ENCODE peak calls at places on chromosomes 1 and 21, in five cellular contexts. H is mucosa of descending colon; G is fibroblast of lung; K is substantia nigra; M is activated CD4-positive, alpha-beta T cell treated with anti-CD3 and anti-CD28 coated beads, Interleukin-2, amount 50 U/mL, for 24 hours. L is an unnamed sample.

GRCh38 chr1:232962761-232963357 is 12.4 kb downstream of the NTPCR start:
- DNase-seq in G (peak; percentile 74), K (no peak), M (no peak), H (no peak), L (no peak)

GRCh38 chr1:94738371-94738770 is 81.8 kb upstream of the SLC44A3 start:
- DNase-seq in M (no peak), H (no peak), G (peak; percentile 59), K (no peak), L (no peak)

GRCh38 chr21:38733973-38734546 is 71.7 kb upstream of the ETS2 start:
- DNase-seq in H (peak; percentile 96), G (peak; percentile 66), K (peak; percentile 73), M (peak; percentile 52), L (peak; percentile 60)

GRCh38 chr1:18883636-18884418 is 18.5 kb downstream of the ALDH4A1 start:
- DNase-seq in K (peak; percentile 68), H (peak; percentile 80), G (peak; percentile 64), M (peak; percentile 50), L (peak; percentile 69)

GRCh38 chr21:16071082-16071481 is 341.3 kb downstream of the USP25 start:
- DNase-seq in K (peak; percentile 82), M (no peak), H (no peak), G (peak; percentile 94), L (no peak)

GRCh38 chr1:86552376-86552775 is 5.5 kb downstream of the CLCA4 start:
- DNase-seq in G (no peak), K (no peak), H (no peak), M (no peak), L (no peak)

GRCh38 chr1:66436378-66437135 is 97.4 kb upstream of the SGIP1 start:
- DNase-seq in K (no peak), M (peak; percentile 13), G (peak; percentile 86), H (no peak), L (no peak)

GRCh38 chr1:100510441-100510840 is 27.5 kb upstream of the GPR88 start:
- DNase-seq in G (no peak), K (no peak), H (no peak), M (no peak), L (no peak)

GRCh38 chr21:41370840-41371697 is 9.2 kb downstream of the MX2 start:
- DNase-seq in H (no peak), G (peak; percentile 31), K (no peak), M (no peak), L (no peak)

GRCh38 chr1:11944358-11944981 is 10.0 kb downstream of the PLOD1 start:
- DNase-seq in K (no peak), M (no peak), H (no peak), G (no peak), L (no peak)

GRCh38 chr1:175195798-175196197 is 3.2 kb upstream of the KIAA0040 start:
- DNase-seq in G (no peak), K (no peak), M (no peak), H (no peak), L (no peak)

GRCh38 chr1:108200627-108201106 is 524 bp upstream of the SLC25A24 start:
- DNase-seq in K (no peak), M (no peak), H (no peak), G (peak; percentile 88), L (no peak)

GRCh38 chr1:58727363-58727762 is 27.5 kb upstream of the MYSM1 start:
- DNase-seq in M (no peak), G (peak; percentile 91), H (no peak), K (no peak), L (no peak)

GRCh38 chr1:227778401-227778947 is 37.0 kb upstream of the PRSS38 start:
- DNase-seq in G (peak; percentile 86), M (no peak), K (no peak), H (no peak), L (no peak)

L was measured in activated naive CD4-positive, alpha-beta T cell.